ENCODE peak calls at places on chromosome 21, in eight cellular contexts. One of them, this sample, is unnamed.

GRCh38 chr21:14864211-14865021 is 200.4 kb downstream of the NRIP1 start:
- DNase-seq in NCI-H1694: peak; percentile 3
- DNase-seq in stimulated activated CD4-positive, alpha-beta T cell treated with anti-CD3 and anti-CD28 coated beads, Interleukin-2, amount 100 ng/mL, for 48 hours: peak; percentile 14
- DNase-seq in astrocyte of the hippocampus: peak; percentile 92
- DNase-seq in HFF-Myc: no peak
- DNase-seq in Panc1: no peak
- DNase-seq in HTR-8/SVneo: no peak
- DNase-seq in fibroblast of the conjunctiva: peak; percentile 47
- DNase-seq in this sample: peak; percentile 67

GRCh38 chr21:39088831-39089380 is 94.3 kb downstream of the PSMG1 start:
- DNase-seq in fibroblast of the conjunctiva: peak; percentile 55
- DNase-seq in HFF-Myc: no peak
- DNase-seq in HTR-8/SVneo: no peak
- DNase-seq in astrocyte of the hippocampus: peak; percentile 55
- DNase-seq in stimulated activated CD4-positive, alpha-beta T cell treated with anti-CD3 and anti-CD28 coated beads, Interleukin-2, amount 100 ng/mL, for 48 hours: no peak
- DNase-seq in Panc1: no peak
- DNase-seq in NCI-H1694: no peak
- DNase-seq in this sample: no peak

GRCh38 chr21:41684381-41685245 is 82.2 kb downstream of the RIPK4 start:
- DNase-seq in Panc1: peak; percentile 18
- DNase-seq in HTR-8/SVneo: peak; percentile 68
- DNase-seq in stimulated activated CD4-positive, alpha-beta T cell treated with anti-CD3 and anti-CD28 coated beads, Interleukin-2, amount 100 ng/mL, for 48 hours: no peak
- DNase-seq in fibroblast of the conjunctiva: no peak
- DNase-seq in astrocyte of the hippocampus: peak; percentile 76
- DNase-seq in NCI-H1694: no peak
- DNase-seq in HFF-Myc: no peak
- DNase-seq in this sample: no peak

GRCh38 chr21:32977216-32977615 is 48.5 kb upstream of the OLIG2 start:
- DNase-seq in NCI-H1694: no peak
- DNase-seq in fibroblast of the conjunctiva: no peak
- DNase-seq in stimulated activated CD4-positive, alpha-beta T cell treated with anti-CD3 and anti-CD28 coated beads, Interleukin-2, amount 100 ng/mL, for 48 hours: no peak
- DNase-seq in HTR-8/SVneo: no peak
- DNase-seq in HFF-Myc: no peak
- DNase-seq in astrocyte of the hippocampus: no peak
- DNase-seq in Panc1: no peak
- DNase-seq in this sample: no peak

GRCh38 chr21:27406297-27407009 is 439.6 kb upstream of the ADAMTS5 start:
- DNase-seq in HFF-Myc: no peak
- DNase-seq in Panc1: no peak
- DNase-seq in HTR-8/SVneo: no peak
- DNase-seq in stimulated activated CD4-positive, alpha-beta T cell treated with anti-CD3 and anti-CD28 coated beads, Interleukin-2, amount 100 ng/mL, for 48 hours: no peak
- DNase-seq in NCI-H1694: no peak
- DNase-seq in astrocyte of the hippocampus: no peak
- DNase-seq in fibroblast of the conjunctiva: no peak
- DNase-seq in this sample: no peak

GRCh38 chr21:42135386-42136040 is 64.4 kb downstream of the UMODL1 start:
- DNase-seq in HTR-8/SVneo: no peak
- DNase-seq in astrocyte of the hippocampus: no peak
- DNase-seq in stimulated activated CD4-positive, alpha-beta T cell treated with anti-CD3 and anti-CD28 coated beads, Interleukin-2, amount 100 ng/mL, for 48 hours: no peak
- DNase-seq in fibroblast of the conjunctiva: no peak
- DNase-seq in HFF-Myc: no peak
- DNase-seq in NCI-H1694: no peak
- DNase-seq in Panc1: no peak
- DNase-seq in this sample: no peak

GRCh38 chr21:34771512-34772028 is 102.8 kb downstream of the CLIC6 start:
- DNase-seq in HTR-8/SVneo: peak; percentile 27
- DNase-seq in fibroblast of the conjunctiva: peak; percentile 90
- DNase-seq in astrocyte of the hippocampus: peak; percentile 52
- DNase-seq in Panc1: peak; percentile 70
- DNase-seq in HFF-Myc: no peak
- DNase-seq in stimulated activated CD4-positive, alpha-beta T cell treated with anti-CD3 and anti-CD28 coated beads, Interleukin-2, amount 100 ng/mL, for 48 hours: no peak
- DNase-seq in NCI-H1694: no peak
- DNase-seq in this sample: no peak

GRCh38 chr21:36908260-36908908 is 58.1 kb downstream of the HLCS start:
- DNase-seq in NCI-H1694: no peak
- DNase-seq in HTR-8/SVneo: no peak
- DNase-seq in astrocyte of the hippocampus: no peak
- DNase-seq in fibroblast of the conjunctiva: no peak
- DNase-seq in Panc1: no peak
- DNase-seq in stimulated activated CD4-positive, alpha-beta T cell treated with anti-CD3 and anti-CD28 coated beads, Interleukin-2, amount 100 ng/mL, for 48 hours: no peak
- DNase-seq in HFF-Myc: no peak
- DNase-seq in this sample: no peak

GRCh38 chr21:37249112-37249904 is 17.8 kb downstream of the VPS26C start:
- DNase-seq in NCI-H1694: no peak
- DNase-seq in astrocyte of the hippocampus: no peak
- DNase-seq in HFF-Myc: no peak
- DNase-seq in Panc1: no peak
- DNase-seq in HTR-8/SVneo: no peak
- DNase-seq in stimulated activated CD4-positive, alpha-beta T cell treated with anti-CD3 and anti-CD28 coated beads, Interleukin-2, amount 100 ng/mL, for 48 hours: no peak
- DNase-seq in fibroblast of the conjunctiva: no peak
- DNase-seq in this sample: peak; percentile 31

GRCh38 chr21:45017376-45017960 is 56.9 kb upstream of the ADARB1 start:
- DNase-seq in fibroblast of the conjunctiva: no peak
- DNase-seq in stimulated activated CD4-positive, alpha-beta T cell treated with anti-CD3 and anti-CD28 coated beads, Interleukin-2, amount 100 ng/mL, for 48 hours: no peak
- DNase-seq in Panc1: no peak
- DNase-seq in HTR-8/SVneo: no peak
- DNase-seq in astrocyte of the hippocampus: no peak
- DNase-seq in HFF-Myc: no peak
- DNase-seq in NCI-H1694: no peak
- DNase-seq in this sample: no peak

GRCh38 chr21:41671212-41671762 is 95.6 kb downstream of the RIPK4 start:
- DNase-seq in Panc1: no peak
- DNase-seq in stimulated activated CD4-positive, alpha-beta T cell treated with anti-CD3 and anti-CD28 coated beads, Interleukin-2, amount 100 ng/mL, for 48 hours: no peak
- DNase-seq in HTR-8/SVneo: no peak
- DNase-seq in astrocyte of the hippocampus: no peak
- DNase-seq in NCI-H1694: no peak
- DNase-seq in fibroblast of the conjunctiva: no peak
- DNase-seq in HFF-Myc: no peak
- DNase-seq in this sample: no peak

GRCh38 chr21:15604424-15604823 is 125.4 kb upstream of the USP25 start:
- DNase-seq in Panc1: no peak
- DNase-seq in stimulated activated CD4-positive, alpha-beta T cell treated with anti-CD3 and anti-CD28 coated beads, Interleukin-2, amount 100 ng/mL, for 48 hours: no peak
- DNase-seq in HTR-8/SVneo: peak; percentile 48
- DNase-seq in astrocyte of the hippocampus: peak; percentile 69
- DNase-seq in fibroblast of the conjunctiva: peak; percentile 46
- DNase-seq in NCI-H1694: no peak
- DNase-seq in HFF-Myc: peak; percentile 9
- DNase-seq in this sample: no peak

GRCh38 chr21:34263629-34264028 is 100.2 kb upstream of the KCNE2 start:
- DNase-seq in HTR-8/SVneo: no peak
- DNase-seq in Panc1: no peak
- DNase-seq in stimulated activated CD4-positive, alpha-beta T cell treated with anti-CD3 and anti-CD28 coated beads, Interleukin-2, amount 100 ng/mL, for 48 hours: no peak
- DNase-seq in HFF-Myc: no peak
- DNase-seq in astrocyte of the hippocampus: no peak
- DNase-seq in NCI-H1694: no peak
- DNase-seq in fibroblast of the conjunctiva: no peak
- DNase-seq in this sample: no peak

GRCh38 chr21:37264808-37265207 is 2.3 kb downstream of the VPS26C start:
- DNase-seq in NCI-H1694: no peak
- DNase-seq in Panc1: no peak
- DNase-seq in HTR-8/SVneo: no peak
- DNase-seq in HFF-Myc: no peak
- DNase-seq in fibroblast of the conjunctiva: no peak
- DNase-seq in stimulated activated CD4-positive, alpha-beta T cell treated with anti-CD3 and anti-CD28 coated beads, Interleukin-2, amount 100 ng/mL, for 48 hours: no peak
- DNase-seq in astrocyte of the hippocampus: no peak
- DNase-seq in this sample: no peak